ENCODE peak calls at places on chromosomes 4 and X, in five cellular contexts. N, G, T, S and R are unnamed samples.

GRCh38 chr4:118077767-118078105 is 43.5 kb downstream of the NDST3 start:
- DNase-seq in S (no peak), T (no peak), N (no peak), G (no peak), R (no peak)

GRCh38 chr4:105765690-105766407 is 57.3 kb downstream of the GSTCD start:
- DNase-seq in G (no peak), N (no peak), S (no peak), T (no peak), R (peak)

GRCh38 chr4:75545526-75545925 is 10.3 kb upstream of the ODAPH start:
- DNase-seq in G (no peak), T (no peak), N (no peak), S (peak), R (peak)

GRCh38 chrX:50108264-50108663 is 92.5 kb downstream of the AKAP4 start:
- DNase-seq in S (peak), T (no peak), G (no peak), N (no peak), R (no peak)

GRCh38 chrX:84339507-84340364 is 151.7 kb upstream of the RPS6KA6 start:
- DNase-seq in S (peak), T (no peak), G (peak), N (peak), R (peak)

GRCh38 chrX:39726810-39727209 is 370.9 kb downstream of the BCOR start:
- DNase-seq in T (no peak), N (no peak), G (no peak), S (no peak), R (peak)

GRCh38 chr4:31084806-31085416 is 364.7 kb downstream of the PCDH7 start:
- DNase-seq in S (no peak), T (no peak), N (no peak), G (no peak), R (no peak)

GRCh38 chr4:176906693-176907092 is 114.0 kb upstream of the VEGFC start:
- DNase-seq in G (no peak), S (no peak), N (no peak), T (no peak), R (no peak)

GRCh38 chrX:139967300-139967699 is 2.0 kb upstream of the CXorf66 start:
- DNase-seq in T (no peak), N (no peak), G (peak), S (peak), R (peak)

GRCh38 chrX:63686878-63687714 is 97.9 kb downstream of the ARHGEF9 start:
- DNase-seq in T (peak), S (peak), G (peak), N (no peak), R (peak)

GRCh38 chrX:54891573-54891972 is 29.1 kb upstream of the TRO start:
- DNase-seq in G (peak), T (peak), N (no peak), S (peak), R (peak)